ENCODE peak calls at places on chromosomes 7 and 10, in eight cellular contexts. M is H1, Z is brain microvascular endothelial cell, B is PC-3, D is endothelial cell, E is RWPE1, G is neural progenitor cell, S is foreskin fibroblast. O is an unnamed sample.
A peak's percentile ranks its signal among the peaks of the same experiment; 100 is the strongest.

GRCh38 chr7:132575336-132575986 is 809 bp downstream of the PLXNA4 start:
- DNase-seq in G (peak; percentile 82), Z (peak; percentile 23), M (peak; percentile 68), B (peak; percentile 53), S (peak; percentile 76), D (peak; percentile 36), E (no peak), O (peak; percentile 34)

GRCh38 chr10:43749145-43749576 is 100.5 kb upstream of the ZNF32 start:
- DNase-seq in G (no peak), S (no peak), M (no peak), E (no peak), D (no peak), B (no peak), Z (no peak), O (no peak)

GRCh38 chr10:75712241-75712880 is 280.9 kb downstream of the LRMDA start:
- DNase-seq in Z (no peak), D (no peak), M (no peak), B (no peak), G (peak; percentile 15), S (no peak), E (no peak), O (no peak)

GRCh38 chr10:34181545-34182300 is 633.4 kb downstream of the PARD3 start:
- DNase-seq in Z (no peak), B (no peak), M (no peak), S (peak; percentile 53), G (peak; percentile 45), D (no peak), E (no peak), O (no peak)

GRCh38 chr10:112689327-112689726 is 242.3 kb downstream of the VTI1A start:
- DNase-seq in Z (no peak), G (peak; percentile 64), S (no peak), E (peak; percentile 16), B (peak; percentile 15), M (peak; percentile 62), D (peak; percentile 44), O (no peak)

GRCh38 chr7:18768256-18768655 is 272.7 kb downstream of the HDAC9 start:
- DNase-seq in Z (peak; percentile 54), S (peak; percentile 45), D (no peak), E (no peak), M (no peak), G (peak; percentile 8), B (no peak), O (no peak)

GRCh38 chr10:80660736-80661135 is 123.0 kb downstream of the SH2D4B start:
- DNase-seq in B (no peak), E (no peak), D (no peak), M (no peak), G (no peak), Z (no peak), S (no peak), O (no peak)

GRCh38 chr10:101146392-101147251 is 15.5 kb downstream of the TLX1 start:
- DNase-seq in M (peak; percentile 71), G (peak; percentile 59), D (no peak), E (no peak), B (peak; percentile 23), S (no peak), Z (no peak), O (no peak)

GRCh38 chr7:123755345-123755744 is 6.5 kb upstream of the WASL start:
- DNase-seq in Z (no peak), B (no peak), M (no peak), D (no peak), S (no peak), E (no peak), G (no peak), O (no peak)

GRCh38 chr10:87605656-87606308 is 53.9 kb upstream of the PAPSS2 start:
- DNase-seq in Z (no peak), G (peak; percentile 9), B (no peak), S (no peak), D (no peak), M (no peak), E (no peak), O (no peak)

GRCh38 chr7:29156798-29157461 is 10.6 kb upstream of the CPVL start:
- DNase-seq in G (peak; percentile 18), B (no peak), E (no peak), D (peak; percentile 8), Z (no peak), S (no peak), M (no peak), O (no peak)

GRCh38 chr10:77872151-77872946 is 54.2 kb downstream of the DLG5 start:
- DNase-seq in M (no peak), G (no peak), S (no peak), B (no peak), D (no peak), Z (no peak), E (no peak), O (no peak)

GRCh38 chr7:33868151-33868550 is 37.2 kb upstream of the BMPER start:
- DNase-seq in B (peak; percentile 31), S (peak; percentile 79), D (no peak), G (no peak), M (no peak), Z (peak; percentile 69), E (no peak), O (no peak)

GRCh38 chr10:130967161-130967560 is 344.4 kb downstream of the TCERG1L start:
- DNase-seq in M (no peak), Z (no peak), B (no peak), G (no peak), E (no peak), D (no peak), S (no peak), O (no peak)

GRCh38 chr10:106175760-106176377 is 988.6 kb downstream of the SORCS1 start:
- DNase-seq in S (no peak), M (no peak), E (peak; percentile 18), B (peak; percentile 55), G (no peak), Z (no peak), D (no peak), O (peak; percentile 8)
- TF ChIP-seq CTCF in S (peak; percentile 46), M (peak; percentile 16), E (peak; percentile 51), B (peak; percentile 67), G (peak; percentile 75), Z (peak; percentile 33), D (peak; percentile 53), O (peak; percentile 30)

DNA sequence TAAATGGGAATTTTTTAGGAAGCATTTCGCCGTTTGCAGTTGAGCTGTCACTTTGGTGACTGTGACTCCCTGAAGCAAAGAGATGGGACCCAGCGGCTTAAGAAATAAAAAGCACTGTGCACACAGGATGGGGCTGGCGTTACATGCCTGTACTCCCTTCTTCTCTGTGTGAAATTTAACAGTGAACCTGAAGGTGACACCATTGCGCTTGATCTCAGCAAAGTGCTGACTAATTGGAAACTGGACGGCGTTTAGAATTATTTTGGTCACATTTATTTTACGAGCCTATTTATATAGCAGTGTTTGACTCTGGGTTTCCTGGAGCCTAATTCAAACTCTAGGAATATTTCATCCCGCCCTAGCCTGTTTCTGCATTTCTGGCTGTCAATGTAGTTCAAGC is 146.2 kb downstream of the PAXIP1 start:
- DNase-seq in M (no peak), E (no peak), D (no peak), Z (no peak), B (no peak), G (no peak), S (no peak), O (no peak)
- TF ChIP-seq CTCF in M (no peak), E (no peak), D (no peak), Z (no peak), B (no peak), G (no peak), S (no peak), O (no peak)

GRCh38 chr10:47440207-47440606 is 43.7 kb downstream of the ANXA8 start:
- DNase-seq in M (no peak), G (no peak), E (no peak), D (no peak), Z (no peak), B (no peak), S (no peak), O (no peak)

GRCh38 chr10:47441973-47442750 is 41.8 kb downstream of the ANXA8 start:
- DNase-seq in G (no peak), M (no peak), S (no peak), E (no peak), Z (no peak), B (no peak), D (no peak), O (no peak)

GRCh38 chr10:47443145-47443544 is 40.8 kb downstream of the ANXA8 start:
- DNase-seq in D (no peak), G (no peak), M (no peak), S (no peak), E (no peak), B (no peak), Z (no peak), O (no peak)

GRCh38 chr10:47435081-47435480 is 48.8 kb downstream of the ANXA8 start:
- DNase-seq in E (no peak), D (no peak), G (no peak), B (no peak), Z (no peak), M (no peak), S (no peak), O (no peak)

GRCh38 chr10:47438857-47439474 is 44.9 kb downstream of the ANXA8 start:
- DNase-seq in M (no peak), D (peak; percentile 57), Z (peak; percentile 83), S (peak; percentile 61), E (peak; percentile 45), G (peak; percentile 87), B (peak; percentile 79), O (no peak)
- TF ChIP-seq CTCF in M (peak; percentile 68), D (peak; percentile 37), Z (peak; percentile 88), S (peak; percentile 72), E (no peak), G (peak; percentile 61), B (peak; percentile 68), O (peak; percentile 37)

GRCh38 chr7:100574362-100575205 is 884 bp upstream of the SAP25 start:
- DNase-seq in E (no peak), D (no peak), Z (no peak), G (no peak), S (no peak), B (no peak), M (no peak), O (no peak)

GRCh38 chr7:100572281-100572948 is 1.3 kb downstream of the SAP25 start:
- DNase-seq in D (no peak), G (no peak), Z (no peak), M (peak; percentile 52), B (no peak), S (no peak), E (no peak), O (no peak)

GRCh38 chr7:100575206-100575631 is 1.5 kb upstream of the SAP25 start:
- DNase-seq in M (no peak), E (no peak), D (no peak), S (no peak), G (no peak), Z (no peak), B (no peak), O (no peak)

GRCh38 chr7:100572949-100573675 is 588 bp downstream of the SAP25 start:
- DNase-seq in M (no peak), E (no peak), S (no peak), D (no peak), B (no peak), Z (no peak), G (no peak), O (no peak)

DNA sequence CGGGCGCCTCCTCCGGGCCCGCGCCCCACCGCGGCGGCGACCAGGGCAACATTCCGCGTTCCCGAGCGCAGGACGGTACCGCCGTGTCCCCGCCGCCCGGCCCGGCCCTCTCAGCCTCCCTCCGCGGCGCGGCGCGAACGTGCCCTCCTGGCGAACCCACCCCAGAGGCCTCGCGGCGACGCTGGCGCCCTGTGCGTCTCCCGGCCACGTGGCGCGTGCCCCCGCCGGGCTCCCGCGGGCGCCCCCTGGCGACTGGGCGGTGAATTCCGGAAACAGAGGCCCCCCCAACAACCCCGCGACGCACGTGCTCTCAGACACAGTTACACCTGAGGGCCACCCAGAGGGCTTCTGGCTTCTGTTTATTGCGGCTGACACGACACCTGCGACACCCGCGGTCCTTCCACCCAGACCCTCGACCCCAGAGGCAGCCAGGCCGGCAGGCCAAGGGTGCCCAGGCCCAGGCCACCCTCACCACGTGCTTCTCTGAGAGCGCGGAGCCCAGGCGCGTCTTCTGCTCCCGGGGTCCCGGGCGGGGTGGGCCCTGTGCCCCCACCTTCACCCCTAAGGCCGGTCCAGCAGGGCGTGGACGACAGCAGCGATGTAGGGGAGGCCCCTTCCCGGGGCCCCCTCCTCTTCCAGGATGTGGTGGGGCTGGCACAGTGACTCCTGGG is at the start of gene SAP25:
- DNase-seq in B (no peak), G (no peak), S (no peak), Z (no peak), E (no peak), D (peak; percentile 52), M (peak; percentile 84), O (no peak)
- TF ChIP-seq CTCF in B (no peak), G (peak; percentile 22), S (no peak), Z (peak; percentile 15), E (peak; percentile 72), D (peak; percentile 58), M (peak; percentile 70), O (peak; percentile 9)